ENCODE peak calls at places on chromosomes 16 and 17, in five cellular contexts. W is activated CD4-positive, alpha-beta T cell treated with anti-CD3 and anti-CD28 coated beads for 36 hours; B is CD4-positive, alpha-beta T cell; E is activated CD8-positive, alpha-beta T cell treated with anti-CD3 and anti-CD28 coated beads for 36 hours; I is PC-3. R is an unnamed sample.

GRCh38 chr16:23959069-23959800 is 123.5 kb downstream of the PRKCB start:
- ATAC-seq in W (peak), B (peak), E (peak), I (no peak), R (peak)

GRCh38 chr17:4509923-4510614 is 11.4 kb downstream of the SPNS2 start:
- ATAC-seq in W (peak), B (no peak), E (peak), I (no peak), R (no peak)

GRCh38 chr17:17406225-17406624 is 70.6 kb upstream of the MED9 start:
- ATAC-seq in W (no peak), B (no peak), E (no peak), I (no peak), R (no peak)

GRCh38 chr17:19317359-19318095 is 45.0 kb downstream of the B9D1 start:
- ATAC-seq in W (no peak), B (no peak), E (no peak), I (no peak), R (peak)

GRCh38 chr17:8222380-8222629 is 11.9 kb upstream of the AURKB start:
- ATAC-seq in W (peak), B (peak), E (peak), I (peak), R (peak)

GRCh38 chr17:76053230-76054111 is 18.8 kb downstream of the SRP68 start:
- ATAC-seq in W (peak), B (no peak), E (peak), I (peak), R (no peak)

GRCh38 chr16:68324780-68325357 is 14.1 kb downstream of the PRMT7 start:
- ATAC-seq in W (no peak), B (no peak), E (no peak), I (peak), R (no peak)

GRCh38 chr16:4414187-4414909 is 2.0 kb downstream of the CORO7 start:
- ATAC-seq in W (peak), B (peak), E (peak), I (no peak), R (peak)

GRCh38 chr16:69501956-69502457 is 63.8 kb upstream of the NFAT5 start:
- ATAC-seq in W (peak), B (no peak), E (no peak), I (no peak), R (peak)

GRCh38 chr16:63481060-63481459 is 1444.8 kb upstream of the CDH8 start:
- ATAC-seq in W (no peak), B (no peak), E (no peak), I (no peak), R (no peak)

GRCh38 chr17:42323268-42323773 is 35.0 kb downstream of the STAT5A start:
- ATAC-seq in W (no peak), B (no peak), E (no peak), I (no peak), R (no peak)

GRCh38 chr16:48834576-48834975 is 224.6 kb upstream of the N4BP1 start:
- ATAC-seq in W (no peak), B (no peak), E (no peak), I (no peak), R (no peak)

GRCh38 chr16:11715246-11715947 is 27.3 kb downstream of the TXNDC11 start:
- ATAC-seq in W (no peak), B (no peak), E (no peak), I (no peak), R (no peak)

GRCh38 chr17:1643999-1644492 is 1.5 kb downstream of the SCARF1 start:
- ATAC-seq in W (no peak), B (no peak), E (peak), I (peak), R (peak)

GRCh38 chr17:63402808-63403207 is 43.3 kb downstream of the CYB561 start:
- ATAC-seq in W (no peak), B (no peak), E (no peak), I (no peak), R (no peak)

GRCh38 chr17:27473748-27474609 is 17.7 kb downstream of the KSR1 start:
- ATAC-seq in W (peak), B (no peak), E (peak), I (no peak), R (peak)

GRCh38 chr17:38868095-38868967 is 1.5 kb upstream of the LASP1 start:
- ATAC-seq in W (no peak), B (no peak), E (no peak), I (no peak), R (peak)

GRCh38 chr16:26454102-26454501 is 612.6 kb upstream of the C16orf82 start:
- ATAC-seq in W (peak), B (no peak), E (peak), I (no peak), R (no peak)

GRCh38 chr16:90044111-90044551 is 24.9 kb upstream of the DBNDD1 start:
- ATAC-seq in W (no peak), B (no peak), E (no peak), I (peak), R (no peak)